ENCODE peak calls at places on chromosomes 16 and 17, in seven cellular contexts. B is NCI-H1930; K is left ventricle myocardium inferior; L is effector memory CD4-positive, alpha-beta T cell; R is Daoy; G is NCI-H345; Y is NCI-H2081. D is an unnamed sample.

GRCh38 chr16:22359679-22360078 is 14.7 kb downstream of the CDR2 start:
- DNase-seq in K (no peak), R (no peak), B (no peak), G (no peak), Y (no peak), L (no peak), D (no peak)

GRCh38 chr16:8768701-8769100 is 28.7 kb downstream of the TMEM186 start:
- DNase-seq in B (no peak), L (no peak), R (no peak), K (no peak), Y (no peak), G (no peak), D (no peak)

GRCh38 chr16:31696968-31697743 is 169.5 kb downstream of the AHSP start:
- DNase-seq in K (no peak), L (no peak), R (no peak), Y (peak; percentile 4), G (peak; percentile 58), B (peak; percentile 28), D (no peak)

GRCh38 chr16:18816286-18816685 is 14.9 kb upstream of the ARL6IP1 start:
- DNase-seq in G (no peak), Y (no peak), L (no peak), B (no peak), K (no peak), R (no peak), D (no peak)

GRCh38 chr17:7237761-7238417 is 1.4 kb downstream of the PHF23 start:
- DNase-seq in K (peak; percentile 84), B (peak; percentile 50), G (peak; percentile 57), R (peak; percentile 82), Y (peak; percentile 34), L (peak; percentile 62), D (no peak)

GRCh38 chr17:40596261-40596919 is 31.1 kb upstream of the CCR7 start:
- DNase-seq in G (peak; percentile 60), Y (no peak), L (no peak), K (no peak), R (peak; percentile 30), B (no peak), D (no peak)

GRCh38 chr17:80837711-80838110 is 153.9 kb upstream of the CHMP6 start:
- DNase-seq in L (no peak), Y (no peak), B (no peak), K (no peak), R (no peak), G (no peak), D (no peak)

GRCh38 chr16:83779881-83780280 is 27.9 kb upstream of the HSBP1 start:
- DNase-seq in G (no peak), Y (no peak), K (no peak), B (no peak), L (no peak), R (peak; percentile 15), D (no peak)

GRCh38 chr17:82933911-82934310 is 94.1 kb upstream of the ZNF750 start:
- DNase-seq in Y (no peak), R (no peak), B (no peak), K (peak; percentile 7), L (no peak), G (no peak), D (no peak)

GRCh38 chr17:29766796-29767327 is 144.2 kb upstream of the CORO6 start:
- DNase-seq in R (no peak), G (no peak), L (no peak), Y (no peak), K (no peak), B (no peak), D (no peak)

GRCh38 chr16:27816561-27816960 is 247.0 kb downstream of the GSG1L start:
- DNase-seq in G (no peak), K (no peak), Y (no peak), L (no peak), B (no peak), R (no peak), D (no peak)

GRCh38 chr17:1577186-1577585 is 14.6 kb upstream of the PITPNA start:
- DNase-seq in L (no peak), R (peak; percentile 96), Y (no peak), K (peak; percentile 88), G (no peak), B (no peak), D (peak; percentile 88)

GRCh38 chr17:72414967-72415853 is 294.4 kb downstream of the SOX9 start:
- DNase-seq in L (no peak), Y (no peak), G (no peak), R (no peak), K (no peak), B (no peak), D (no peak)

GRCh38 chr17:9676742-9677387 is 31.5 kb downstream of the USP43 start:
- DNase-seq in B (no peak), L (no peak), Y (no peak), G (no peak), R (peak; percentile 87), K (no peak), D (no peak)

GRCh38 chr16:46972429-46972970 is 974 bp downstream of the DNAJA2 start:
- DNase-seq in G (peak; percentile 8), K (no peak), Y (no peak), L (no peak), B (no peak), R (peak; percentile 4), D (peak; percentile 13)

GRCh38 chr17:47708864-47709541 is 15.0 kb downstream of the TBKBP1 start:
- DNase-seq in L (no peak), B (no peak), G (no peak), K (peak; percentile 48), R (peak; percentile 68), Y (no peak), D (no peak)

GRCh38 chr17:81002409-81003361 is 11.0 kb downstream of the CHMP6 start:
- DNase-seq in R (peak; percentile 88), B (no peak), Y (peak; percentile 41), G (peak; percentile 91), K (peak; percentile 63), L (no peak), D (no peak)

GRCh38 chr17:42522263-42522790 is 13.7 kb upstream of the NAGLU start:
- DNase-seq in K (peak; percentile 16), L (no peak), G (no peak), B (no peak), R (no peak), Y (no peak), D (no peak)

GRCh38 chr17:80962356-80963329 is 29.0 kb upstream of the CHMP6 start:
- DNase-seq in K (no peak), R (no peak), L (no peak), B (no peak), G (no peak), Y (no peak), D (no peak)